ENCODE peak calls at places on chromosomes 1 and 21, in five cellular contexts. One of them, this sample, is unnamed.
A peak's percentile ranks its signal among the peaks of the same experiment; 100 is the strongest.

GRCh38 chr21:29166333-29166732 is 35.9 kb downstream of the MAP3K7CL start:
- DNase-seq in NCI-H2081: no peak
- DNase-seq in heart left ventricle: no peak
- DNase-seq in AG09309: no peak
- DNase-seq in WTC11: no peak
- DNase-seq in this sample: no peak

GRCh38 chr1:66207484-66207883 is 326.5 kb upstream of the SGIP1 start:
- DNase-seq in NCI-H2081: peak; percentile 3
- DNase-seq in heart left ventricle: no peak
- DNase-seq in AG09309: peak; percentile 44
- DNase-seq in WTC11: no peak
- DNase-seq in this sample: no peak

GRCh38 chr1:6802893-6803292 is 17.6 kb downstream of the CAMTA1 start:
- DNase-seq in NCI-H2081: no peak
- DNase-seq in heart left ventricle: no peak
- DNase-seq in AG09309: no peak
- DNase-seq in WTC11: no peak
- DNase-seq in this sample: no peak

GRCh38 chr1:228152097-228152917 is 2.6 kb downstream of the GJC2 start:
- DNase-seq in NCI-H2081: no peak
- DNase-seq in heart left ventricle: no peak
- DNase-seq in AG09309: no peak
- DNase-seq in WTC11: peak; percentile 8
- DNase-seq in this sample: no peak

GRCh38 chr1:18944810-18945209 is 11.7 kb downstream of the IFFO2 start:
- DNase-seq in NCI-H2081: no peak
- DNase-seq in heart left ventricle: no peak
- DNase-seq in AG09309: no peak
- DNase-seq in WTC11: no peak
- DNase-seq in this sample: no peak

GRCh38 chr1:222889445-222889844 is 74.6 kb downstream of the DISP1 start:
- DNase-seq in NCI-H2081: no peak
- DNase-seq in heart left ventricle: no peak
- DNase-seq in AG09309: no peak
- DNase-seq in WTC11: no peak
- DNase-seq in this sample: no peak

GRCh38 chr1:116966791-116967190 is 34.8 kb upstream of the CD101 start:
- DNase-seq in NCI-H2081: no peak
- DNase-seq in heart left ventricle: no peak
- DNase-seq in AG09309: peak; percentile 84
- DNase-seq in WTC11: no peak
- DNase-seq in this sample: no peak

GRCh38 chr1:93324486-93325464 is 20.9 kb upstream of the DR1 start:
- DNase-seq in NCI-H2081: no peak
- DNase-seq in heart left ventricle: no peak
- DNase-seq in AG09309: peak; percentile 61
- DNase-seq in WTC11: no peak
- DNase-seq in this sample: peak; percentile 59

GRCh38 chr1:89484097-89485038 is 40.3 kb upstream of the LRRC8B start:
- DNase-seq in NCI-H2081: no peak
- DNase-seq in heart left ventricle: no peak
- DNase-seq in AG09309: no peak
- DNase-seq in WTC11: no peak
- DNase-seq in this sample: no peak

GRCh38 chr21:44706706-44707615 is 4.4 kb downstream of the TSPEAR start:
- DNase-seq in NCI-H2081: no peak
- DNase-seq in heart left ventricle: no peak
- DNase-seq in AG09309: no peak
- DNase-seq in WTC11: no peak
- DNase-seq in this sample: no peak

GRCh38 chr1:40868051-40868723 is 6.0 kb upstream of the CITED4 start:
- DNase-seq in NCI-H2081: no peak
- DNase-seq in heart left ventricle: no peak
- DNase-seq in AG09309: peak; percentile 37
- DNase-seq in WTC11: no peak
- DNase-seq in this sample: peak; percentile 45

GRCh38 chr1:52424757-52425265 is 20.4 kb downstream of the PRPF38A start:
- DNase-seq in NCI-H2081: no peak
- DNase-seq in heart left ventricle: no peak
- DNase-seq in AG09309: no peak
- DNase-seq in WTC11: no peak
- DNase-seq in this sample: no peak

GRCh38 chr21:23939369-23940065 is 1667.8 kb downstream of the MRPL39 start:
- DNase-seq in NCI-H2081: no peak
- DNase-seq in heart left ventricle: no peak
- DNase-seq in AG09309: no peak
- DNase-seq in WTC11: no peak
- DNase-seq in this sample: no peak

GRCh38 chr21:28436286-28436932 is 556.3 kb downstream of the LTN1 start:
- DNase-seq in NCI-H2081: no peak
- DNase-seq in heart left ventricle: no peak
- DNase-seq in AG09309: no peak
- DNase-seq in WTC11: no peak
- DNase-seq in this sample: no peak

GRCh38 chr21:34802180-34802899 is 133.5 kb downstream of the CLIC6 start:
- DNase-seq in NCI-H2081: no peak
- DNase-seq in heart left ventricle: no peak
- DNase-seq in AG09309: no peak
- DNase-seq in WTC11: no peak
- DNase-seq in this sample: no peak

GRCh38 chr1:204477036-204477740 is 17.4 kb downstream of the PIK3C2B start:
- DNase-seq in NCI-H2081: no peak
- DNase-seq in heart left ventricle: no peak
- DNase-seq in AG09309: no peak
- DNase-seq in WTC11: no peak
- DNase-seq in this sample: no peak

GRCh38 chr1:164563821-164564251 is 4.9 kb downstream of the PBX1 start:
- DNase-seq in NCI-H2081: peak; percentile 43
- DNase-seq in heart left ventricle: no peak
- DNase-seq in AG09309: no peak
- DNase-seq in WTC11: no peak
- DNase-seq in this sample: no peak

GRCh38 chr1:177490786-177491185 is 320.0 kb downstream of the BRINP2 start:
- DNase-seq in NCI-H2081: no peak
- DNase-seq in heart left ventricle: no peak
- DNase-seq in AG09309: no peak
- DNase-seq in WTC11: no peak
- DNase-seq in this sample: no peak